ENCODE peak calls at places on chromosomes 12 and 14, in four cellular contexts. K is EL, C is brain microvascular endothelial cell, J is non-pigmented ciliary epithelial cell. R is an unnamed sample.

GRCh38 chr12:14573118-14573517 is 5.4 kb upstream of the PLBD1 start:
- DNase-seq in K (no peak), C (no peak), J (no peak), R (no peak)

GRCh38 chr14:22973217-22974032 is 8.9 kb downstream of the AJUBA start:
- DNase-seq in K (peak), C (peak), J (no peak), R (no peak)

GRCh38 chr12:89706551-89707348 is 1.9 kb downstream of the ATP2B1 start:
- DNase-seq in K (peak), C (no peak), J (no peak), R (no peak)

GRCh38 chr12:103712191-103712590 is 125.1 kb downstream of the STAB2 start:
- DNase-seq in K (no peak), C (no peak), J (no peak), R (no peak)

GRCh38 chr14:20799955-20800544 is 2.6 kb downstream of the RNASE1 start:
- DNase-seq in K (no peak), C (no peak), J (no peak), R (no peak)

GRCh38 chr12:57273516-57273915 is 22.5 kb upstream of the STAC3 start:
- DNase-seq in K (no peak), C (no peak), J (no peak), R (no peak)

GRCh38 chr12:31853977-31854376 is 105.2 kb upstream of the RESF1 start:
- DNase-seq in K (no peak), C (no peak), J (no peak), R (no peak)

GRCh38 chr12:132218915-132219314 is 74.7 kb downstream of the NOC4L start:
- DNase-seq in K (no peak), C (no peak), J (no peak), R (peak)

GRCh38 chr12:72677187-72677586 is 405.0 kb downstream of the TRHDE start:
- DNase-seq in K (no peak), C (no peak), J (no peak), R (no peak)

GRCh38 chr12:1606021-1606622 is 11.7 kb upstream of the FBXL14 start:
- DNase-seq in K (peak), C (peak), J (no peak), R (peak)

GRCh38 chr12:108694812-108695278 is 36.5 kb downstream of the CORO1C start:
- DNase-seq in K (peak), C (peak), J (no peak), R (no peak)

GRCh38 chr12:3962661-3963483 is 89.7 kb upstream of the PARP11 start:
- DNase-seq in K (no peak), C (no peak), J (no peak), R (no peak)

GRCh38 chr12:130713581-130713991 is 2.5 kb downstream of the RIMBP2 start:
- DNase-seq in K (no peak), C (no peak), J (no peak), R (no peak)

GRCh38 chr12:30219047-30219446 is 435.3 kb upstream of the TMTC1 start:
- DNase-seq in K (peak), C (peak), J (peak), R (no peak)

GRCh38 chr12:104358353-104359003 is 54.9 kb downstream of the EID3 start:
- DNase-seq in K (peak), C (peak), J (no peak), R (peak)

GRCh38 chr14:88983755-88984154 is 159.3 kb downstream of the TTC8 start:
- DNase-seq in K (peak), C (peak), J (peak), R (peak)

GRCh38 chr14:60250318-60251035 is 1.5 kb downstream of the PPM1A start:
- DNase-seq in K (peak), C (no peak), J (no peak), R (no peak)

GRCh38 chr12:64824500-64825142 is at the start of gene TBC1D30:
- DNase-seq in K (peak), C (peak), J (no peak), R (no peak)

GRCh38 chr12:2958432-2959193 is 584 bp upstream of the TEAD4 start:
- DNase-seq in K (peak), C (peak), J (no peak), R (peak)

GRCh38 chr12:69879007-69879960 is 54.3 kb downstream of the MYRFL start:
- DNase-seq in K (peak), C (peak), J (peak), R (peak)

GRCh38 chr14:77478796-77479195 is 19.8 kb downstream of the ISM2 start:
- DNase-seq in K (no peak), C (no peak), J (no peak), R (no peak)

GRCh38 chr14:52338282-52338681 is 24.2 kb downstream of the PTGER2 start:
- DNase-seq in K (peak), C (peak), J (no peak), R (no peak)

GRCh38 chr14:74973003-74973614 is 17.7 kb upstream of the PGF start:
- DNase-seq in K (peak), C (peak), J (no peak), R (no peak)

GRCh38 chr12:29702972-29703371 is 80.8 kb downstream of the TMTC1 start:
- DNase-seq in K (no peak), C (no peak), J (no peak), R (no peak)

GRCh38 chr12:25793196-25793595 is 165.3 kb upstream of the RASSF8 start:
- DNase-seq in K (no peak), C (no peak), J (no peak), R (no peak)

GRCh38 chr12:53530920-53531319 is 23.6 kb upstream of the NPFF start:
- DNase-seq in K (peak), C (peak), J (no peak), R (no peak)

GRCh38 chr14:56659361-56659760 is 79.8 kb downstream of the TMEM260 start:
- DNase-seq in K (no peak), C (no peak), J (no peak), R (no peak)

GRCh38 chr12:105369014-105369413 is 38.5 kb downstream of the C12orf75 start:
- DNase-seq in K (peak), C (peak), J (no peak), R (no peak)

GRCh38 chr14:99754141-99755067 is 38.8 kb upstream of the EML1 start:
- DNase-seq in K (no peak), C (no peak), J (no peak), R (no peak)

GRCh38 chr14:104775073-104775489 is 20.5 kb downstream of the AKT1 start:
- DNase-seq in K (no peak), C (no peak), J (no peak), R (no peak)

GRCh38 chr12:98060421-98060820 is 455.0 kb upstream of the TMPO start:
- DNase-seq in K (no peak), C (no peak), J (no peak), R (no peak)

GRCh38 chr14:66003082-66003740 is 483.0 kb upstream of the CCDC196 start:
- DNase-seq in K (no peak), C (no peak), J (no peak), R (no peak)

GRCh38 chr12:93832126-93832525 is 155.0 kb downstream of the CRADD start:
- DNase-seq in K (no peak), C (no peak), J (no peak), R (no peak)

GRCh38 chr12:28583771-28584261 is 393.6 kb downstream of the CCDC91 start:
- DNase-seq in K (peak), C (no peak), J (no peak), R (no peak)

GRCh38 chr12:91952916-91953315 is 192.7 kb downstream of the BTG1 start:
- DNase-seq in K (no peak), C (no peak), J (no peak), R (no peak)

GRCh38 chr12:68497702-68498101 is 113.0 kb upstream of the RAP1B start:
- DNase-seq in K (peak), C (peak), J (peak), R (no peak)

GRCh38 chr14:93708800-93709199 is 79.5 kb downstream of the PRIMA1 start:
- DNase-seq in K (no peak), C (no peak), J (no peak), R (no peak)

GRCh38 chr12:82651489-82651888 is 35.2 kb upstream of the TMTC2 start:
- DNase-seq in K (no peak), C (no peak), J (no peak), R (no peak)

GRCh38 chr12:3098436-3098835 is 21.3 kb downstream of the TSPAN9 start:
- DNase-seq in K (no peak), C (no peak), J (no peak), R (no peak)

GRCh38 chr12:64618953-64619590 is 8.8 kb downstream of the RASSF3 start:
- DNase-seq in K (peak), C (peak), J (no peak), R (no peak)